ENCODE peak calls at places on chromosomes 2 and 18, in four cellular contexts. M is HepG2, Y is GM12878, P is H1. S is an unnamed sample.

GRCh38 chr2:233013027-233013461 is at the start of gene NGEF:
- DNase-seq in Y (no peak), P (no peak), M (peak), S (no peak)

GRCh38 chr2:101435011-101435862 is 39.7 kb downstream of the RFX8 start:
- DNase-seq in M (no peak), Y (no peak), P (peak), S (no peak)

GRCh38 chr2:98634406-98635092 is 26.2 kb downstream of the UNC50 start:
- DNase-seq in M (peak), P (peak), Y (no peak), S (peak)

GRCh38 chr18:79375441-79375840 is 20.3 kb upstream of the NFATC1 start:
- DNase-seq in P (no peak), M (no peak), Y (no peak), S (no peak)

GRCh38 chr18:57436965-57437333 is 1.8 kb downstream of the ONECUT2 start:
- DNase-seq in M (no peak), P (no peak), Y (no peak), S (no peak)

GRCh38 chr18:48408727-48409590 is at the start of gene ZBTB7C:
- DNase-seq in Y (no peak), M (no peak), P (peak), S (peak)

GRCh38 chr2:203685789-203686433 is 20.5 kb upstream of the CD28 start:
- DNase-seq in M (no peak), P (no peak), Y (no peak), S (no peak)

GRCh38 chr2:196331143-196331542 is 159.8 kb upstream of the STK17B start:
- DNase-seq in Y (no peak), P (no peak), M (no peak), S (no peak)

GRCh38 chr2:116716444-116716843 is 1098.0 kb upstream of the DDX18 start:
- DNase-seq in P (no peak), M (no peak), Y (no peak), S (no peak)

GRCh38 chr2:54522624-54523281 is 66.6 kb downstream of the SPTBN1 start:
- DNase-seq in M (peak), Y (peak), P (peak), S (peak)

GRCh38 chr2:23280401-23280800 is 104.6 kb upstream of the KLHL29 start:
- DNase-seq in M (no peak), P (no peak), Y (no peak), S (no peak)

GRCh38 chr2:207903236-207903635 is 122.1 kb downstream of the PLEKHM3 start:
- DNase-seq in P (no peak), M (no peak), Y (no peak), S (no peak)

GRCh38 chr2:57156231-57156924 is 890.2 kb upstream of the VRK2 start:
- DNase-seq in M (no peak), Y (no peak), P (no peak), S (no peak)

GRCh38 chr2:182077451-182078142 is 91.9 kb downstream of the PPP1R1C start:
- DNase-seq in Y (no peak), P (no peak), M (peak), S (peak)

GRCh38 chr2:3986530-3987258 is 283.3 kb downstream of the DCDC2C start:
- DNase-seq in M (no peak), Y (no peak), P (no peak), S (no peak)

GRCh38 chr2:27069436-27069835 is 2.0 kb downstream of the OST4 start:
- DNase-seq in M (no peak), P (no peak), Y (no peak), S (no peak)

GRCh38 chr2:74876081-74876886 is 42.4 kb downstream of the HK2 start:
- DNase-seq in Y (peak), P (peak), M (peak), S (peak)

GRCh38 chr2:147327636-147328035 is 517.2 kb upstream of the ACVR2A start:
- DNase-seq in P (no peak), M (no peak), Y (peak), S (no peak)

GRCh38 chr2:207241198-207241597 is 75.5 kb upstream of the KLF7 start:
- DNase-seq in Y (no peak), M (no peak), P (no peak), S (no peak)

GRCh38 chr2:185201063-185201462 is 537.5 kb upstream of the FSIP2 start:
- DNase-seq in Y (no peak), P (no peak), M (no peak), S (no peak)

GRCh38 chr2:10097352-10098148 is 17.3 kb upstream of the CYS1 start:
- DNase-seq in M (peak), P (peak), Y (no peak), S (peak)

GRCh38 chr18:76476665-76477561 is 18.1 kb downstream of the ZNF516 start:
- DNase-seq in Y (no peak), P (no peak), M (peak), S (no peak)

GRCh38 chr2:150212722-150213171 is 274.7 kb downstream of the RND3 start:
- DNase-seq in Y (no peak), P (no peak), M (no peak), S (no peak)

GRCh38 chr2:24106786-24107185 is 16.3 kb downstream of the PFN4 start:
- DNase-seq in Y (no peak), M (no peak), P (no peak), S (no peak)

GRCh38 chr2:216590780-216591179 is 42.4 kb upstream of the IGFBP2 start:
- DNase-seq in Y (no peak), P (no peak), M (no peak), S (peak)

GRCh38 chr18:77608807-77609206 is 359.2 kb downstream of the GALR1 start:
- DNase-seq in M (no peak), P (no peak), Y (no peak), S (no peak)

GRCh38 chr2:43139996-43140621 is 86.3 kb downstream of the ZFP36L2 start:
- DNase-seq in Y (no peak), M (no peak), P (no peak), S (peak)

GRCh38 chr18:4870177-4870773 is 326.8 kb downstream of the AKAIN1 start:
- DNase-seq in P (no peak), Y (no peak), M (no peak), S (no peak)

GRCh38 chr18:79863161-79863945 is 65.6 kb downstream of the KCNG2 start:
- DNase-seq in Y (no peak), M (no peak), P (peak), S (no peak)

GRCh38 chr18:3652380-3653262 is 202.6 kb downstream of the TGIF1 start:
- DNase-seq in M (peak), Y (no peak), P (no peak), S (peak)

GRCh38 chr2:231037202-231037730 is at the start of gene C2orf72:
- DNase-seq in M (no peak), P (peak), Y (no peak), S (peak)

DNA sequence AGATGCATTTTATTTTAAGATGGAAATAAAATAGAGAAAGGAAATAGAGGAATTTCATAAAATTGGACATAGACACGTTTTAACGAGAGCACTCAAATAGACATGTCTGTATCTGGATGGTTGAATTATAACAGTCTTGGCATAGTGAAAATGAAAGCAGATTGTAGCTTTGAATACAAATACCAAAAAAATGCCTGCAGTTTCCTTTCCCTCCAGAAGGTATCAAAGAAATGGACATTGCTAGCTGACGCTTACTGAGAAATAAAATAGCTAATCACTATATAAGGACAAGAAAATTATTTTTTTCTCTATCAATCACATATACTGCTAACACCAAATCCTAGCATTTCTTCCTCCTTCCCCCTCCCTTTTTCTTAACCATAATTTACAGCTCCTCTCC is 11.4 kb upstream of the MAPRE2 start:
- DNase-seq in Y (no peak), M (no peak), P (no peak), S (no peak)
- H2AFZ ChIP-seq in Y (peak), M (no peak), P (no peak), S (no peak)

DNA sequence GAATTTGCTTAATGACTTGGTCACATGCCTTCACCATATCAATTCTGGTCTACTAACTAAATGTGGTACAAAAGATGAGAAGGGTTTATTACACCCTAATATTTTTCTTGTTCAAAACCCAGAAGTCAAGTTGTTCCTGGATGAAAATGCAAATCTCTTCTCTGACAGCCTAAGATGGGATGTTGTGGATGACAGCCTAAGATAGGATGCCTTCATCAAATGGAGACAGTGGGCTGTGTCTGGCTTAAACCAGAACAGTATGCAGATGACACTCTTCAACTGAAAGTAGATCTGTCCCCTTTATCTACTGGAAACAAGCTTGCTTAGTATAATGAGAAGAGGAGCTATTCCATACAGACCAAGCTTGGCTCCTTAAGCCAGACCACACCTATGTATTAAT is 17.7 kb downstream of the NXPH2 start:
- DNase-seq in Y (no peak), P (no peak), M (no peak), S (no peak)
- TF ChIP-seq EP300 in Y (no peak), P (no peak), M (no peak), S (no peak)

DNA sequence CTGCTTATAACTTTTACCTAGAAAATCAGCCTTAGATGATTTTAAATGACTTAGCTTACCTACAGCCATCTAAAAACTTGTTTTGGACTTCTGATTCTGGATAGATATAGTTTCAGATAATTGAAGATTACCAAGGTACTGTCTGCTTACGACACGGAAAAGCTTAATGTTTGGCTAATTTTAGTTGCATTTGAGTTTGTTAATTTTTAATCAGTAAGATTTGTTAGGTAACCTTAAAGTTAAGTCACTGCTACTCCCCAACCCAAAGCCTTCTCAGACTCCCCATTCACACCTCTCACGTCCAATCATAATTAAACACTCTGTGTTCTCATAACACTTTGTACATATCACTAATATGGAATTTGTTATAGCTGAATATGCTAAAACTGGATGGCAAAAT is 190.6 kb upstream of the VWC2L start:
- DNase-seq in P (no peak), M (no peak), Y (no peak), S (no peak)
- H2AFZ ChIP-seq in P (no peak), M (no peak), Y (no peak), S (no peak)

GRCh38 chr2:223971-224760 is 39.7 kb downstream of the SH3YL1 start:
- DNase-seq in P (no peak), M (no peak), Y (no peak), S (no peak)
- TF ChIP-seq EP300 in P (no peak), M (no peak), Y (no peak), S (no peak)

GRCh38 chr2:121362226-121362625 is 77.2 kb upstream of the TFCP2L1 start:
- DNase-seq in P (no peak), Y (no peak), M (no peak), S (no peak)

GRCh38 chr2:121362776-121363175 is 77.8 kb upstream of the TFCP2L1 start:
- DNase-seq in M (no peak), P (no peak), Y (no peak), S (peak)

GRCh38 chr2:121365061-121365460 is 80.1 kb upstream of the TFCP2L1 start:
- DNase-seq in Y (no peak), M (no peak), P (no peak), S (no peak)

GRCh38 chr2:121366040-121366439 is 81.0 kb upstream of the TFCP2L1 start:
- DNase-seq in P (no peak), M (no peak), Y (no peak), S (no peak)

DNA sequence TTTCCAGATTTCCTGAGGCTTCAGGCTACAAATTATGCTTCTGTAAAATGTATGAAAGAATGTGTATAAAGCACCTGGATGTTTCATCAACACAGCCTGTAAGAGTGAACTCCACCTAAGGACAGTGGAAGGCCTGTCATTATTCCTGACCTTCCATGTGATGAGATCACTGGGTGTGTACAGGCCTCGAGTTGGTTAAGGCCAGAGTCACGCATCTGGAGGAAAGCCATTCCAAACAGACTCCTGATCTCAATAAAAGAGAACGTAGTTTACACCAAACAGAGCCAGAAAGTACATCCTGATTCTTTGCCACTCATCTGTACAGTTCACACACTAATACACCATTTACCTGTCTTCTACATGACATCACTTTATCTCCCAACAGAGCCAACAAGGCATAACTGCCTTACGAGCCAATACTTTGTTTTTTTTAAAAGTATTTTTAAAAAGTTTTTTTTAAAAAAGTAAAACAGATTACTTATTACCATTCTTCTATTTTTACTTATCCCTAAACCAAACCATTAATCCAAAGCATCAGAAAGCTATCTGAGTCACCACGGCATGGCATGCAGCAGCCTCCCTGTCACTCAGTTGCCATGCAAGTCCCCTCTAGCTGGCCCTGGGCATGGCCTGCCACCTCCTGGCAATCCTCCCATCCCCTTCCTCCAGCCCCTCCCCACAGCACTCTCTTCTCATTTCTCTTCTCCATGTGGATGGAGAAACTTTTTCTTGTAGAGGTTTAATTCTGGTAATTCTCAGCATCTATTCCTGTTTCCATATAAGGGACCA is 78.8 kb upstream of the TFCP2L1 start:
- DNase-seq in M (no peak), Y (no peak), P (no peak), S (no peak)
- H2AFZ ChIP-seq in M (no peak), Y (no peak), P (no peak), S (no peak)

GRCh38 chr2:111701798-111702118 is 182.2 kb downstream of the ANAPC1 start:
- DNase-seq in Y (no peak), M (no peak), P (no peak), S (no peak)

GRCh38 chr2:111701266-111701665 is 182.7 kb downstream of the ANAPC1 start:
- DNase-seq in Y (no peak), P (no peak), M (no peak), S (no peak)

GRCh38 chr2:111697560-111697959 is 186.4 kb downstream of the ANAPC1 start:
- DNase-seq in P (no peak), Y (no peak), M (no peak), S (no peak)

GRCh38 chr2:111698089-111698488 is 185.9 kb downstream of the ANAPC1 start:
- DNase-seq in P (no peak), M (no peak), Y (no peak), S (no peak)

GRCh38 chr2:111698743-111699554 is 185.0 kb downstream of the ANAPC1 start:
- DNase-seq in P (no peak), M (peak), Y (no peak), S (peak)
- TF ChIP-seq EP300 in P (no peak), M (peak), Y (no peak), S (no peak)

DNA sequence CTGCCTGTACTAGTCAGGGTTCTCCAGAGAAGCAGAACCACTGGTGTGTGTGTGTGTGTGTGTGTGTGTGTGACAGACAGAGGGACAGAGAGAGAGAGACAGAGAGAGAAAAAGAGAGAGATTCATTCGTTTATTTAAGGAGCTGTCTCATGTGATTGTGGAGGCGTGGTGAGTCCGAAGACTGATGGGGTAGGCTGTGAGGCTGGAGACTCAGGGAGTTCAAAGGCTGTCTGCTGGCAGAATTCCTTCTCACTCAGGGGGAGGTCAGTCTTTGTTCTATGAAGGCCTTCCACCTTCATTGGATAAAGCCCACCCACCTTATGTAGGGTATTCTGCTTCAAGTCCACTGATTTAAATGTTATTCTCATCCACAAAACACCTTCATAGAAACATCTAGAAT is 275.4 kb downstream of the SLC4A3 start:
- DNase-seq in P (no peak), M (no peak), Y (no peak), S (no peak)
- H2AFZ ChIP-seq in P (no peak), M (no peak), Y (no peak), S (no peak)

GRCh38 chr2:31004252-31004651 is 134.0 kb downstream of the GALNT14 start:
- DNase-seq in Y (no peak), P (no peak), M (no peak), S (no peak)

GRCh38 chr2:31011565-31011964 is 126.7 kb downstream of the GALNT14 start:
- DNase-seq in M (no peak), P (no peak), Y (no peak), S (no peak)

GRCh38 chr2:31013311-31013710 is 124.9 kb downstream of the GALNT14 start:
- DNase-seq in Y (no peak), M (no peak), P (no peak), S (no peak)

GRCh38 chr2:31012384-31012783 is 125.9 kb downstream of the GALNT14 start:
- DNase-seq in P (no peak), Y (no peak), M (no peak), S (no peak)

DNA sequence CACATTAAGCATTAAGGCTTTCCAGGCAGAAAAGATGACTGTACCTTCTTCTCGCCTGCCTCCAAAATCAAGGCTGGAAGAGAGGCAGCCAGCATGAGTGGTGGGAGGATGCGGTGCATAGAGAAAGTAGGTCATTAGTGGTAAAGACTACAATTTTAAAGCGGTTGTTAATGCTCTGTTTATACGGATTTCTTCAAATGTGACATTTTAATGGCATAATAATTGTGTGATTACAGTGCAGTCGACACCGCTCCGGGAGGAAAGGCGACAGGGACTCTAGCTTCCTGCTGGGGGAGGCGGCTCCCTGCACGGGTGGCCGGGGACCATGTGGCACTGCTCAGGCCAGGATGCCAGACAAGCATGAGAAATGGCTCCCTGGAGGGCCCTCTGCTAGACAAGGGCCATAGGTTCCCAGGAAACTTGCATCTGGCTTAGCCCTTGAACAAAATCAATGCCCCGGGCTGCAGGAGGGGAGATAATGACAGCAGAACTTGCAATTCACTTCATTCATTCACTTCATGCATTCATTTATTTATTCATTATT is 129.6 kb downstream of the GALNT14 start:
- DNase-seq in M (no peak), Y (no peak), P (no peak), S (peak)
- TF ChIP-seq EP300 in M (no peak), Y (no peak), P (no peak), S (no peak)

GRCh38 chr18:346607-347006 is 78.8 kb upstream of the THOC1 start:
- DNase-seq in Y (no peak), M (no peak), P (no peak), S (no peak)

GRCh38 chr18:336753-337152 is 68.9 kb upstream of the THOC1 start:
- DNase-seq in P (no peak), M (no peak), Y (no peak), S (no peak)

GRCh38 chr18:340044-340443 is 72.2 kb upstream of the THOC1 start:
- DNase-seq in Y (no peak), M (no peak), P (no peak), S (no peak)

GRCh38 chr18:335741-336140 is 67.9 kb upstream of the THOC1 start:
- DNase-seq in Y (no peak), M (no peak), P (no peak), S (no peak)

DNA sequence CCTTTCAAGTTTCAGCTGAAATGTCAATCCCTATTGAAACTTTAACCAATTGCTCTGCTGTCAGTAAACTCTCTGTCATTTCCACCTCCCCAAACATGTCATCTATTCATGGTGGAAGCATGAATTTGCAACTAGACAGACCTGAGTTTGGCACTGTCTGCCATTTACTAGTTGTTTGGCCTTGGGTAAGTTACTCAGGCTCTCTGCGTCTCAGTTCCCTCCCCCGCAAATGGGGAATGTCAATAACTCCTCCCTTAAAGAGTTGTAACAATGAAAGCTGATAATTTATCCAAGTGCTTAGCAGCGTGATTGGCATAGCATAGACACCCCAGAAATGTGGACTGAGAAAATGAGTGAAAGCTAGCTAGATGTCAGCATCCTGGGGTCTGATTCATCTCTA is 73.3 kb upstream of the THOC1 start:
- DNase-seq in M (no peak), Y (no peak), P (no peak), S (no peak)
- H2AFZ ChIP-seq in M (no peak), Y (no peak), P (no peak), S (no peak)